ENCODE peak calls at places on chromosome 21, in four cellular contexts. J is K562, T is GM12891, I is GM12878. X is an unnamed sample.

GRCh38 chr21:45011911-45012660 is 62.3 kb upstream of the ADARB1 start:
- DNase-seq in J (no peak), T (no peak), I (no peak), X (no peak)

GRCh38 chr21:44331650-44332306 is 7.4 kb downstream of the CFAP410 start:
- DNase-seq in J (no peak), T (no peak), I (no peak), X (peak; percentile 7)

GRCh38 chr21:44018813-44019567 is 6.9 kb downstream of the TRAPPC10 start:
- DNase-seq in J (peak; percentile 58), T (no peak), I (no peak), X (no peak)

GRCh38 chr21:44337941-44338895 is 972 bp downstream of the CFAP410 start:
- DNase-seq in J (peak; percentile 84), T (no peak), I (no peak), X (no peak)

GRCh38 chr21:34865922-34866271 is 183.2 kb downstream of the RUNX1 start:
- DNase-seq in J (no peak), T (no peak), I (peak; percentile 74), X (peak; percentile 94)

GRCh38 chr21:39348040-39348354 is 891 bp downstream of the HMGN1 start:
- DNase-seq in J (no peak), T (no peak), I (no peak), X (no peak)

GRCh38 chr21:10641107-10641506 is 119.7 kb downstream of the TPTE start:
- DNase-seq in J (no peak), T (no peak), I (no peak), X (no peak)

GRCh38 chr21:26844258-26845065 is 747 bp downstream of the ADAMTS1 start:
- DNase-seq in J (no peak), T (no peak), I (no peak), X (peak; percentile 14)

GRCh38 chr21:14864211-14865021 is 200.4 kb downstream of the NRIP1 start:
- DNase-seq in J (peak; percentile 57), T (no peak), I (no peak), X (no peak)

GRCh38 chr21:46350981-46351380 is 27.0 kb downstream of the PCNT start:
- DNase-seq in J (no peak), T (no peak), I (no peak), X (no peak)

GRCh38 chr21:43778469-43779335 is 2.6 kb upstream of the CSTB start:
- DNase-seq in J (no peak), T (no peak), I (no peak), X (no peak)

GRCh38 chr21:45450741-45451740 is 46.1 kb downstream of the COL18A1 start:
- DNase-seq in J (no peak), T (no peak), I (no peak), X (no peak)

GRCh38 chr21:44984428-44984791 is 44.6 kb downstream of the SLX9 start:
- DNase-seq in J (no peak), T (no peak), I (no peak), X (no peak)

GRCh38 chr21:35683620-35684019 is 376.7 kb downstream of the SETD4 start:
- DNase-seq in J (no peak), T (no peak), I (no peak), X (no peak)

DNA sequence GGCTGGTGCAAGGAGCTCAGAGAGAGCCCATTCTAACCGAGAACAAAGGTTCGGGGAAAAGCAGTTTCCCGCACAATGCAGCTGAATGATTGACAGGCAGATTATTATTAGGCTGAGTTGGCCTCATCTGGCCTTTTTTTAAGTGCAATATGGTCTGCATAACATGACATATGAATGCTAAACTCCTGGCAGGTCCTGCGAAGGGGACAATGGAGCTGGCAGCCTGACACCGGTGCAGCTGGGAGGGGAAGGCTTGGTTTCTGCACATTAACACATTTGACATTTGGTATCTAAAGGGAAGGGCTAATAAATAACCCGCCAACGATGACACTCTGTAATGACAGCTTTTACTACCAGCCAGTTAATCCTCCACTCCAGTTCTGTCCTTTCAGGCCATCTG is 92.0 kb downstream of the MIS18A start:
- DNase-seq in J (no peak), T (no peak), I (no peak), X (no peak)
- TF ChIP-seq SPI1 in J (no peak), T (no peak), I (no peak), X (no peak)

GRCh38 chr21:42311816-42312625 is 3.2 kb downstream of the TFF3 start:
- DNase-seq in J (no peak), T (no peak), I (no peak), X (no peak)

GRCh38 chr21:42312626-42313104 is 2.5 kb downstream of the TFF3 start:
- DNase-seq in J (no peak), T (no peak), I (no peak), X (no peak)

GRCh38 chr21:42309753-42310213 is 5.4 kb downstream of the TFF3 start:
- DNase-seq in J (peak; percentile 87), T (peak; percentile 83), I (no peak), X (peak; percentile 59)

GRCh38 chr21:42310411-42311001 is 4.7 kb downstream of the TFF3 start:
- DNase-seq in J (no peak), T (no peak), I (no peak), X (no peak)

DNA sequence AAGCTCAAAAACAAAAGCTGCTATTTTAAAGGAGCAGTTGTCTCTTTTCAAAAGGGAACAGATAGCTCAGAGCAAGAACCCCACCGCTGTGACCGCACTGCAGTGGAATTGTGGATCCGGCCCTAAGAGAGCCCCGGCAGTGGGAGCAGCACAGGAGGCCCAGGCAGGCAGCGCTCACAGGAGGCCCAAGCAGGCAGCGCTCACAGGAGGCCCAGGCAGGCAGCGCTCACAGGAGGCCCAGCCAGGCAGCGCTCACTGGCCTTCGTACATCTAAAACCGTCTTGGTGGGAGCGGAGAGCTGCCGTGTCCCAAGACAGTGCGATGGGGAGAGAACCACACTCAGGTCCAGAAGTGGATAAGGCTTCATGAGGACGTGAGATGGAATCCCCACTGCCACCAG is 4.0 kb downstream of the TFF3 start:
- DNase-seq in J (no peak), T (no peak), I (no peak), X (no peak)
- TF ChIP-seq SPI1 in J (no peak), T (no peak), I (no peak), X (no peak)

GRCh38 chr21:28587748-28588147 is 404.9 kb downstream of the LTN1 start:
- DNase-seq in J (no peak), T (no peak), I (no peak), X (no peak)
- TF ChIP-seq SPI1 in J (no peak), T (no peak), I (no peak), X (no peak)

DNA sequence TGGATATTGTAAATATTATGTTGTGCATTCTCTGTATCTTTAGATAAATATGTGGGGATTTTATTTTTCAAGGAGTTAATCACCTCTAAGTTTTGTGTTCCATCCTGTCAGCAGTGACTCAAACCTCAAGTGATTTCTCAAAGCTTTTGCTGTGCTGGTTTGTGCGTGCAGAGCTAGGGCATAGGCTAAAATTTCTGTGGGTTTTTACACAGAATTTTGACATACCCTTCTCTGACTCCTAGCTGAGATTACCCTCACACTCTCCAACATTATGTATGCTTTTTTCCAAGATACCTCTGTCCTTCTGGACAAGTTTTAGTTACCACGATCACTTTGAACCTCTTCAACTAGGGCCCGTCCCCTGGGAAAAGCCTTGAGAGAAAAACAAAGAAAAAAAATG is 384.9 kb downstream of the NCAM2 start:
- DNase-seq in J (no peak), T (no peak), I (no peak), X (no peak)
- TF ChIP-seq SPI1 in J (no peak), T (no peak), I (no peak), X (no peak)

GRCh38 chr21:25324666-25325065 is 282.6 kb downstream of the MRPL39 start:
- DNase-seq in J (no peak), T (no peak), I (no peak), X (no peak)

GRCh38 chr21:25329227-25329626 is 278.1 kb downstream of the MRPL39 start:
- DNase-seq in J (no peak), T (no peak), I (no peak), X (no peak)

GRCh38 chr21:25323356-25323949 is 283.8 kb downstream of the MRPL39 start:
- DNase-seq in J (no peak), T (no peak), I (no peak), X (no peak)
- TF ChIP-seq SPI1 in J (no peak), T (no peak), I (no peak), X (no peak)

DNA sequence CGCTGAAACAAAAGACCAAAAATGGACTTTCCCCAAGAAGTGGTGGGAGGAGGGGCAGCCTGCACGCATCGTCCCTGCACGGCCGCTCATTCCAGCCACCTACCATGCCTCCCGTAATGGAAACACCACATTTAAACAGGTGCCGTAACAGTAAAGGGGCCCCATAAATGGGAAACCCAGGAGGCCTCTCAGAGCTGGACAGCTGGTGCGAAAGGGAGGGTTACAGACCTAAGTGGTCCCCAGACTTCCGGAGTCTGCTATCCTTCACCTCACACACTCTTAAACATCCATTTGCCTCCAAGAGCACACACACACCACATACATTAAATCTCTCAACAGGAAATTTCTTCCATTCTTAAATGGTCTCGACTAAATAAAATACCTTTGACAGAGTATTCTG is 120.7 kb upstream of the SOD1 start:
- DNase-seq in J (no peak), T (no peak), I (no peak), X (no peak)
- TF ChIP-seq SPI1 in J (no peak), T (no peak), I (no peak), X (no peak)

DNA sequence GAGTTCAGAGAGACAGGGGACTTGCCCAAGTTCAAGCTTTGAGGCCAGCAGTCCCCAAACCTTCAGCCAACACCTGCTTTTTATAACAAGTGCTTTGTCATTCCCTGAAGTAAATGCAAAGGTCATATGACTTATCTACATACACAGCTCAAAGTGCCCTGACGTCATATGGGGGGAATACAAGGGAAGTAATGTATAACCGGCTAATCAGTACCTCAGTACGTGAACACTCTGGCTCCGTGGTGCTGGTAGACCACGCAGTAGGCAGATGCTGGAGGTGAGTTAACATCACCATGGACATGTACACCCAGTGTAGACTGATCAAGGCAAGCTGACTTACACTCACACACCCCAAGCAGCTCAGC is 60.0 kb downstream of the BACE2 start:
- DNase-seq in J (no peak), T (no peak), I (no peak), X (no peak)
- TF ChIP-seq SPI1 in J (no peak), T (no peak), I (no peak), X (no peak)

GRCh38 chr21:32813265-32813903 is 41.8 kb upstream of the PAXBP1 start:
- DNase-seq in J (no peak), T (no peak), I (no peak), X (no peak)
- TF ChIP-seq SPI1 in J (no peak), T (no peak), I (no peak), X (no peak)

GRCh38 chr21:42670884-42671283 is 17.5 kb downstream of the PDE9A start:
- DNase-seq in J (no peak), T (no peak), I (no peak), X (no peak)

GRCh38 chr21:42668620-42669019 is 15.2 kb downstream of the PDE9A start:
- DNase-seq in J (no peak), T (no peak), I (no peak), X (no peak)

GRCh38 chr21:42670058-42670830 is 16.8 kb downstream of the PDE9A start:
- DNase-seq in J (no peak), T (no peak), I (no peak), X (no peak)

GRCh38 chr21:42668193-42668592 is 14.8 kb downstream of the PDE9A start:
- DNase-seq in J (no peak), T (no peak), I (no peak), X (no peak)

GRCh38 chr21:42669069-42669468 is 15.6 kb downstream of the PDE9A start:
- DNase-seq in J (no peak), T (no peak), I (no peak), X (no peak)
- TF ChIP-seq SPI1 in J (no peak), T (no peak), I (no peak), X (no peak)